ENCODE peak calls at places on chromosomes 2 and 18, in seven cellular contexts. O, B, Z, D, L, I and H are unnamed samples.

GRCh38 chr2:77746780-77747179 is 224.6 kb upstream of the LRRTM4 start:
- DNase-seq in O (no peak), B (no peak), Z (no peak), D (no peak), L (no peak), I (no peak), H (no peak)

GRCh38 chr2:150207979-150208378 is 279.5 kb downstream of the RND3 start:
- DNase-seq in O (no peak), B (no peak), Z (no peak), D (no peak), L (no peak), I (no peak), H (no peak)

GRCh38 chr2:170710609-170710979 is 4.5 kb upstream of the SP5 start:
- DNase-seq in O (no peak), B (no peak), Z (no peak), D (no peak), L (no peak), I (no peak), H (no peak)

GRCh38 chr2:238582159-238582558 is 155.4 kb downstream of the ASB1 start:
- DNase-seq in O (no peak), B (no peak), Z (peak), D (no peak), L (no peak), I (no peak), H (no peak)

GRCh38 chr2:28406276-28407096 is 13.8 kb downstream of the FOSL2 start:
- DNase-seq in O (peak), B (no peak), Z (peak), D (no peak), L (no peak), I (no peak), H (no peak)

GRCh38 chr2:176934869-176935415 is 277.7 kb upstream of the HNRNPA3 start:
- DNase-seq in O (no peak), B (no peak), Z (peak), D (no peak), L (no peak), I (no peak), H (no peak)

GRCh38 chr2:16277117-16277516 is 336.8 kb downstream of the MYCN start:
- DNase-seq in O (no peak), B (no peak), Z (no peak), D (no peak), L (no peak), I (no peak), H (no peak)

GRCh38 chr18:51211552-51211951 is 14.1 kb upstream of the MEX3C start:
- DNase-seq in O (no peak), B (no peak), Z (peak), D (no peak), L (no peak), I (no peak), H (peak)

GRCh38 chr2:3805120-3805519 is 101.7 kb downstream of the DCDC2C start:
- DNase-seq in O (no peak), B (peak), Z (peak), D (peak), L (peak), I (no peak), H (no peak)

GRCh38 chr2:78992807-78993517 is 32.5 kb upstream of the REG3G start:
- DNase-seq in O (peak), B (no peak), Z (no peak), D (no peak), L (no peak), I (no peak), H (peak)